ENCODE peak calls at places on chromosomes 3 and 15, in four cellular contexts. One of them, this sample, is unnamed.

GRCh38 chr3:167380004-167380689 is at the start of gene ZBBX:
- DNase-seq in AG04450: peak; percentile 53
- DNase-seq in thoracic aorta: peak; percentile 28
- DNase-seq in tibial artery: peak; percentile 83
- DNase-seq in this sample: peak; percentile 94

GRCh38 chr15:63169796-63170195 is 12.5 kb upstream of the RPS27L start:
- DNase-seq in AG04450: no peak
- DNase-seq in thoracic aorta: no peak
- DNase-seq in tibial artery: no peak
- DNase-seq in this sample: no peak

GRCh38 chr3:158261371-158261991 is 151.6 kb downstream of the RSRC1 start:
- DNase-seq in AG04450: no peak
- DNase-seq in thoracic aorta: no peak
- DNase-seq in tibial artery: no peak
- DNase-seq in this sample: peak; percentile 11

GRCh38 chr3:155441026-155441425 is 147.5 kb upstream of the STRIT1 start:
- DNase-seq in AG04450: no peak
- DNase-seq in thoracic aorta: no peak
- DNase-seq in tibial artery: no peak
- DNase-seq in this sample: no peak

GRCh38 chr3:115194461-115194860 is 47.4 kb upstream of the ZBTB20 start:
- DNase-seq in AG04450: no peak
- DNase-seq in thoracic aorta: no peak
- DNase-seq in tibial artery: no peak
- DNase-seq in this sample: no peak

GRCh38 chr3:177554900-177555759 is 357.8 kb upstream of the TBL1XR1 start:
- DNase-seq in AG04450: no peak
- DNase-seq in thoracic aorta: no peak
- DNase-seq in tibial artery: no peak
- DNase-seq in this sample: peak; percentile 53

GRCh38 chr3:42518800-42519567 is 16.5 kb downstream of the VIPR1 start:
- DNase-seq in AG04450: no peak
- DNase-seq in thoracic aorta: no peak
- DNase-seq in tibial artery: no peak
- DNase-seq in this sample: no peak

GRCh38 chr3:84108442-84108971 is 850.3 kb upstream of the CADM2 start:
- DNase-seq in AG04450: peak; percentile 50
- DNase-seq in thoracic aorta: no peak
- DNase-seq in tibial artery: no peak
- DNase-seq in this sample: peak; percentile 96

GRCh38 chr3:69178838-69179739 is 56.7 kb upstream of the LMOD3 start:
- DNase-seq in AG04450: no peak
- DNase-seq in thoracic aorta: no peak
- DNase-seq in tibial artery: no peak
- DNase-seq in this sample: peak; percentile 69

GRCh38 chr3:175732053-175732452 is 872.9 kb downstream of the NAALADL2 start:
- DNase-seq in AG04450: no peak
- DNase-seq in thoracic aorta: no peak
- DNase-seq in tibial artery: no peak
- DNase-seq in this sample: no peak

GRCh38 chr15:84960391-84961113 is 21.1 kb upstream of the PDE8A start:
- DNase-seq in AG04450: no peak
- DNase-seq in thoracic aorta: no peak
- DNase-seq in tibial artery: no peak
- DNase-seq in this sample: no peak

GRCh38 chr3:31105011-31105410 is 210.6 kb upstream of the GADL1 start:
- DNase-seq in AG04450: no peak
- DNase-seq in thoracic aorta: no peak
- DNase-seq in tibial artery: no peak
- DNase-seq in this sample: peak; percentile 80

GRCh38 chr3:175445741-175446140 is 586.6 kb downstream of the NAALADL2 start:
- DNase-seq in AG04450: no peak
- DNase-seq in thoracic aorta: no peak
- DNase-seq in tibial artery: no peak
- DNase-seq in this sample: no peak

GRCh38 chr3:58200846-58201355 is 9.9 kb downstream of the DNASE1L3 start:
- DNase-seq in AG04450: no peak
- DNase-seq in thoracic aorta: no peak
- DNase-seq in tibial artery: no peak
- DNase-seq in this sample: no peak

GRCh38 chr15:74826372-74826819 is at the start of gene CPLX3:
- DNase-seq in AG04450: no peak
- DNase-seq in thoracic aorta: no peak
- DNase-seq in tibial artery: no peak
- DNase-seq in this sample: no peak

GRCh38 chr3:60582285-60582684 is 669.0 kb downstream of the FHIT start:
- DNase-seq in AG04450: no peak
- DNase-seq in thoracic aorta: no peak
- DNase-seq in tibial artery: no peak
- DNase-seq in this sample: peak; percentile 56
- TF ChIP-seq CTCF in AG04450: peak; percentile 16
- TF ChIP-seq CTCF in thoracic aorta: peak; percentile 11
- TF ChIP-seq CTCF in tibial artery: peak; percentile 40
- TF ChIP-seq CTCF in this sample: peak; percentile 62

GRCh38 chr15:28868744-28869143 is 17.0 kb upstream of the APBA2 start:
- DNase-seq in AG04450: no peak
- DNase-seq in thoracic aorta: no peak
- DNase-seq in tibial artery: no peak
- DNase-seq in this sample: no peak
- H3K27ac ChIP-seq in AG04450: no peak overlapping the region
- H3K27ac ChIP-seq in thoracic aorta: no peak overlapping the region
- H3K27ac ChIP-seq in tibial artery: no peak overlapping the region
- H3K27ac ChIP-seq in this sample: no peak overlapping the region

DNA sequence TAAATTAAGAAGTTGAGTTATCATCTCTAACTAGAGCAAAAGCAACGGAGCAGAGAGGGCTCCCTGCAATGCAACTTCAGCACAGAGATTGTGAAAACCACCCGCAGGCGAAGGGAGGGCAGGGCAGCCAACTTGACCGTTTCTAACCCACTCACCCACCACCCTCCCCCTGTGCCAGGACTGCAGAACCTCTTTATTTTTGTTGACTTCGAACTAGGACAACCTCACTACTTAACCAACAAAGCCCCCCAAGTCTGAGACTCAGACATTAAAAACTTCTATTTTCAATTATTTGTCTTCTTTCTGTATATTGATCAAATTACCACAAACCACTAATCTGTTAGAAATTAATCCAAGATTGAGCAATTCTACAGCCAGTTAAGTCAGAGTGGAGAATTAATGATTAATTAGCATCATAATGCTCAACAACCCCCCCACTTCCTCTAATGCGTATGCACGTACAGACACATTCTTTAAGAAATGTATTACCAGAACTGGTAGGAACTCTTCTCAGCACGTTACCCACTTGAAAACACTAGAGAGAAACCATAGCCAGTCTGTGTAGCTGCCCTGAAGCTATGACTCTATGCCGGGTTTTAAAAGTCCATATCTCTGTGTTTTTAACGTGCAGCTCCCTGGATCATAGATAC is 2.0 kb downstream of the MGLL start:
- DNase-seq in AG04450: no peak
- DNase-seq in thoracic aorta: no peak
- DNase-seq in tibial artery: no peak
- DNase-seq in this sample: no peak
- H3K4me3 ChIP-seq in AG04450: peak overlapping the region; percentile 77
- H3K4me3 ChIP-seq in thoracic aorta: peak overlapping the region; percentile 97
- H3K4me3 ChIP-seq in tibial artery: peak overlapping the region; percentile 98
- H3K4me3 ChIP-seq in this sample: peak overlapping the region; percentile 80

DNA sequence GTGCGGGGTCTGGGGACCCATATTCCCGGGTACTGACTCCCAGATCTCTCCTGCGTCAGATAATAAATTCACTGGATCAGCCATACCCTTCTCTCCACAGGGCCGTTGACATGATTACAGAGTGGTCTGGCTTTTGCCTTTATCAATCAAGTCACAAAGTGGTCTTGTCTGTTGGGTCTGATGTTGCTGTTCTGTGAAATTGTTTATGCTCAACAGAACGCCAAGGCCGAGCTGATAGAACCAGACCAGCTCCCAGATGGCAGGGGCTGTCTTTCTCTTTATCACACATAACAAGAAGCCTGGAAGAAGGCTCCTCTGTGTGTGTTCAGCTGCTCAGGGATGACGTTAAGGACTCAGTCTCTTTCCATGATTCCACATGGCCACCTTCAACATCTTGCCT is 751 bp upstream of the DCLK3 start:
- DNase-seq in AG04450: no peak
- DNase-seq in thoracic aorta: no peak
- DNase-seq in tibial artery: no peak
- DNase-seq in this sample: no peak
- TF ChIP-seq CTCF in AG04450: no peak
- TF ChIP-seq CTCF in thoracic aorta: no peak
- TF ChIP-seq CTCF in tibial artery: no peak
- TF ChIP-seq CTCF in this sample: no peak

This sample was measured in PC-3.